ENCODE peak calls at places on chromosomes 7 and 10, in seven cellular contexts. R, O, G, B, J, C and P are unnamed samples.

GRCh38 chr10:8618834-8619233 is 564.3 kb downstream of the GATA3 start:
- DNase-seq in R (no peak), O (no peak), G (no peak), B (no peak), J (peak; percentile 47), C (peak; percentile 32), P (no peak)

GRCh38 chr10:60414111-60414510 is 24.4 kb upstream of the ANK3 start:
- DNase-seq in R (no peak), O (no peak), G (no peak), B (no peak), J (peak; percentile 45), C (no peak), P (no peak)

GRCh38 chr10:131082201-131082850 is 229.2 kb downstream of the TCERG1L start:
- DNase-seq in R (no peak), O (no peak), G (no peak), B (peak; percentile 38), J (no peak), C (no peak), P (no peak)

GRCh38 chr10:88879754-88880286 is at the start of gene STAMBPL1:
- DNase-seq in R (no peak), O (peak; percentile 65), G (peak; percentile 75), B (no peak), J (no peak), C (peak; percentile 45), P (peak; percentile 36)

GRCh38 chr10:44310762-44311562 is 73.9 kb downstream of the CXCL12 start:
- DNase-seq in R (peak; percentile 89), O (peak; percentile 35), G (no peak), B (peak; percentile 55), J (peak; percentile 47), C (peak; percentile 78), P (peak; percentile 57)

GRCh38 chr7:50421043-50421442 is 29.1 kb downstream of the FIGNL1 start:
- DNase-seq in R (no peak), O (no peak), G (no peak), B (no peak), J (no peak), C (no peak), P (no peak)

GRCh38 chr10:85319150-85319549 is 990.8 kb downstream of the CCSER2 start:
- DNase-seq in R (no peak), O (no peak), G (no peak), B (no peak), J (peak; percentile 85), C (no peak), P (no peak)

GRCh38 chr10:68348265-68348741 is 15.6 kb upstream of the PBLD start:
- DNase-seq in R (peak; percentile 57), O (no peak), G (peak; percentile 60), B (no peak), J (peak; percentile 36), C (peak; percentile 56), P (peak; percentile 22)

GRCh38 chr7:87877641-87878040 is 1.3 kb downstream of the DBF4 start:
- DNase-seq in R (no peak), O (no peak), G (no peak), B (no peak), J (no peak), C (no peak), P (no peak)

GRCh38 chr7:148286150-148286549 is 304.4 kb upstream of the C7orf33 start:
- DNase-seq in R (no peak), O (no peak), G (no peak), B (no peak), J (no peak), C (peak; percentile 29), P (no peak)

GRCh38 chr10:124697837-124698559 is 46.2 kb downstream of the FAM53B start:
- DNase-seq in R (no peak), O (peak; percentile 51), G (peak; percentile 59), B (no peak), J (no peak), C (no peak), P (no peak)

GRCh38 chr10:50512214-50512595 is 111.6 kb downstream of the SGMS1 start:
- DNase-seq in R (no peak), O (no peak), G (no peak), B (no peak), J (no peak), C (no peak), P (no peak)

GRCh38 chr7:151834281-151835035 is 42.5 kb downstream of the PRKAG2 start:
- DNase-seq in R (no peak), O (no peak), G (no peak), B (no peak), J (no peak), C (no peak), P (no peak)

GRCh38 chr10:104098360-104098925 is 12.8 kb upstream of the COL17A1 start:
- DNase-seq in R (no peak), O (no peak), G (no peak), B (no peak), J (no peak), C (no peak), P (no peak)

GRCh38 chr7:80499350-80499955 is 12.4 kb downstream of the GNAT3 start:
- DNase-seq in R (peak; percentile 12), O (no peak), G (no peak), B (no peak), J (peak; percentile 87), C (peak; percentile 50), P (no peak)